ENCODE peak calls at places on chromosomes 4 and X, in seven cellular contexts. One of them, this sample, is unnamed. For H3K9me3, the result is how much of the 10 kb centered on the place peaks cover.

GRCh38 chr4:46506876-46507275 is 116.9 kb upstream of the GABRA2 start:
- DNase-seq in gastrocnemius medialis: no peak
- DNase-seq in sigmoid colon: no peak
- DNase-seq in H1: no peak
- DNase-seq in A549: no peak
- DNase-seq in testis: no peak
- DNase-seq in GM12878: no peak
- DNase-seq in this sample: no peak

GRCh38 chr4:110074570-110074969 is 123.8 kb downstream of the ELOVL6 start:
- DNase-seq in gastrocnemius medialis: no peak
- DNase-seq in sigmoid colon: no peak
- DNase-seq in H1: no peak
- DNase-seq in A549: no peak
- DNase-seq in testis: no peak
- DNase-seq in GM12878: no peak
- DNase-seq in this sample: no peak

GRCh38 chrX:40543661-40544328 is 37.0 kb upstream of the ATP6AP2 start:
- DNase-seq in gastrocnemius medialis: no peak
- DNase-seq in sigmoid colon: no peak
- DNase-seq in H1: no peak
- DNase-seq in A549: no peak
- DNase-seq in testis: peak
- DNase-seq in GM12878: peak
- DNase-seq in this sample: no peak

GRCh38 chr4:79272761-79273160 is 53.1 kb downstream of the NAA11 start:
- DNase-seq in gastrocnemius medialis: no peak
- DNase-seq in sigmoid colon: no peak
- DNase-seq in H1: no peak
- DNase-seq in A549: no peak
- DNase-seq in testis: no peak
- DNase-seq in GM12878: no peak
- DNase-seq in this sample: no peak

GRCh38 chrX:19889582-19890342 is 2.4 kb upstream of the SH3KBP1 start:
- DNase-seq in gastrocnemius medialis: no peak
- DNase-seq in sigmoid colon: no peak
- DNase-seq in H1: no peak
- DNase-seq in A549: peak
- DNase-seq in testis: peak
- DNase-seq in GM12878: peak
- DNase-seq in this sample: peak

GRCh38 chr4:145436114-145436513 is 45.5 kb upstream of the SMAD1 start:
- DNase-seq in gastrocnemius medialis: no peak
- DNase-seq in sigmoid colon: no peak
- DNase-seq in H1: no peak
- DNase-seq in A549: no peak
- DNase-seq in testis: no peak
- DNase-seq in GM12878: no peak
- DNase-seq in this sample: no peak

GRCh38 chrX:362351-362750 is 24.4 kb downstream of the PPP2R3B start:
- DNase-seq in gastrocnemius medialis: no peak
- DNase-seq in sigmoid colon: no peak
- DNase-seq in H1: no peak
- DNase-seq in A549: no peak
- DNase-seq in testis: no peak
- DNase-seq in GM12878: no peak
- DNase-seq in this sample: no peak

GRCh38 chr4:118762146-118762545 is 73.8 kb downstream of the SEC24D start:
- DNase-seq in gastrocnemius medialis: no peak
- DNase-seq in sigmoid colon: no peak
- DNase-seq in H1: no peak
- DNase-seq in A549: no peak
- DNase-seq in testis: no peak
- DNase-seq in GM12878: no peak
- DNase-seq in this sample: no peak

GRCh38 chr4:17781831-17782287 is 438 bp upstream of the FAM184B start:
- DNase-seq in gastrocnemius medialis: no peak
- DNase-seq in sigmoid colon: no peak
- DNase-seq in H1: no peak
- DNase-seq in A549: no peak
- DNase-seq in testis: no peak
- DNase-seq in GM12878: no peak
- DNase-seq in this sample: no peak

GRCh38 chr4:68346461-68346860 is 3.4 kb downstream of the YTHDC1 start:
- DNase-seq in gastrocnemius medialis: no peak
- DNase-seq in sigmoid colon: no peak
- DNase-seq in H1: no peak
- DNase-seq in A549: peak
- DNase-seq in testis: no peak
- DNase-seq in GM12878: no peak
- DNase-seq in this sample: no peak

GRCh38 chr4:122739174-122739573 is 6.7 kb downstream of the BBS12 start:
- DNase-seq in gastrocnemius medialis: no peak
- DNase-seq in sigmoid colon: no peak
- DNase-seq in H1: no peak
- DNase-seq in A549: no peak
- DNase-seq in testis: no peak
- DNase-seq in GM12878: no peak
- DNase-seq in this sample: no peak

GRCh38 chr4:82666970-82667665 is 105.3 kb upstream of the TMEM150C start:
- DNase-seq in gastrocnemius medialis: no peak
- DNase-seq in sigmoid colon: no peak
- DNase-seq in H1: no peak
- DNase-seq in A549: no peak
- DNase-seq in testis: no peak
- DNase-seq in GM12878: no peak
- DNase-seq in this sample: no peak

GRCh38 chr4:115453416-115453815 is 340.0 kb upstream of the NDST4 start:
- DNase-seq in gastrocnemius medialis: no peak
- DNase-seq in sigmoid colon: no peak
- DNase-seq in H1: no peak
- DNase-seq in A549: no peak
- DNase-seq in testis: no peak
- DNase-seq in GM12878: no peak
- DNase-seq in this sample: no peak

GRCh38 chr4:16852644-16853043 is 45.8 kb downstream of the LDB2 start:
- DNase-seq in gastrocnemius medialis: no peak
- DNase-seq in sigmoid colon: no peak
- DNase-seq in H1: no peak
- DNase-seq in A549: no peak
- DNase-seq in testis: no peak
- DNase-seq in GM12878: no peak
- DNase-seq in this sample: no peak

GRCh38 chr4:122687450-122688121 is 44.9 kb upstream of the BBS12 start:
- DNase-seq in gastrocnemius medialis: no peak
- DNase-seq in sigmoid colon: no peak
- DNase-seq in H1: no peak
- DNase-seq in A549: no peak
- DNase-seq in testis: no peak
- DNase-seq in GM12878: no peak
- DNase-seq in this sample: no peak

GRCh38 chr4:168621806-168622589 is 125.1 kb downstream of the PALLD start:
- DNase-seq in gastrocnemius medialis: no peak
- DNase-seq in sigmoid colon: no peak
- DNase-seq in H1: no peak
- DNase-seq in A549: no peak
- DNase-seq in testis: no peak
- DNase-seq in GM12878: no peak
- DNase-seq in this sample: no peak

GRCh38 chr4:112060212-112060611 is 85.0 kb upstream of the FAM241A start:
- DNase-seq in gastrocnemius medialis: no peak
- DNase-seq in sigmoid colon: no peak
- DNase-seq in H1: no peak
- DNase-seq in A549: peak
- DNase-seq in testis: no peak
- DNase-seq in GM12878: no peak
- DNase-seq in this sample: no peak

GRCh38 chr4:84977409-84977808 is 10.9 kb upstream of the WDFY3 start:
- DNase-seq in gastrocnemius medialis: no peak
- DNase-seq in sigmoid colon: no peak
- DNase-seq in H1: no peak
- DNase-seq in A549: no peak
- DNase-seq in testis: peak
- DNase-seq in GM12878: no peak
- DNase-seq in this sample: no peak

GRCh38 chr4:132587626-132588025 is 561.5 kb upstream of the PCDH10 start:
- DNase-seq in gastrocnemius medialis: no peak
- DNase-seq in sigmoid colon: no peak
- DNase-seq in H1: no peak
- DNase-seq in A549: no peak
- DNase-seq in testis: no peak
- DNase-seq in GM12878: no peak
- DNase-seq in this sample: no peak

GRCh38 chrX:17375631-17376380 is 806 bp downstream of the NHS start:
- DNase-seq in gastrocnemius medialis: no peak
- DNase-seq in sigmoid colon: peak
- DNase-seq in H1: peak
- DNase-seq in A549: peak
- DNase-seq in testis: peak
- DNase-seq in GM12878: no peak
- DNase-seq in this sample: peak

GRCh38 chrX:55107911-55108310 is 19.1 kb downstream of the PAGE2 start:
- DNase-seq in gastrocnemius medialis: no peak
- DNase-seq in sigmoid colon: no peak
- DNase-seq in H1: no peak
- DNase-seq in A549: no peak
- DNase-seq in testis: no peak
- DNase-seq in GM12878: no peak
- DNase-seq in this sample: no peak

GRCh38 chrX:53356186-53356585 is 66.3 kb downstream of the SMC1A start:
- DNase-seq in gastrocnemius medialis: no peak
- DNase-seq in sigmoid colon: no peak
- DNase-seq in H1: peak
- DNase-seq in A549: no peak
- DNase-seq in testis: peak
- DNase-seq in GM12878: no peak
- DNase-seq in this sample: peak

GRCh38 chrX:53357799-53358530 is 64.5 kb downstream of the SMC1A start:
- DNase-seq in gastrocnemius medialis: no peak
- DNase-seq in sigmoid colon: no peak
- DNase-seq in H1: no peak
- DNase-seq in A549: no peak
- DNase-seq in testis: no peak
- DNase-seq in GM12878: no peak
- DNase-seq in this sample: peak

DNA sequence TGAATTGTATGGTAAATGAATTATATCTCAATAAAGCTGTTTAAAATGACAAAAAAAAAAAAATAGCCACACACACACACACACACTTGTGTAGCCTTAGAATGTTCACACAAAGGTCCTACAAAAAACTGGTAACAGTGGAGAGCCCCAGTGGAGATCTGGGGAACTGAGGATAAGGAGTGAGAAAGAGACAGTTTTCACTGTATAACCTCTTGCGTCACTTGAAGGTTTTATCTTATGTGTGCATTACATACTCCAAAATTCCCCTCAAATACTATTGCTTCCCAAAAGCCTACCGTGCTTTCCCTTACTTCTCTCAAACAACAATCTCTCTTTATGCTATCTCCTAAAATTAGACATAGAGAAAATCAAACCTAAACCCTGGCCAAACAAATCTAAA is 67.8 kb downstream of the SMC1A start:
- DNase-seq in gastrocnemius medialis: no peak
- DNase-seq in sigmoid colon: no peak
- DNase-seq in H1: no peak
- DNase-seq in A549: peak
- DNase-seq in testis: no peak
- DNase-seq in GM12878: no peak
- DNase-seq in this sample: no peak
- TF ChIP-seq CTCF in gastrocnemius medialis: no peak
- TF ChIP-seq CTCF in sigmoid colon: no peak
- TF ChIP-seq CTCF in H1: no peak
- TF ChIP-seq CTCF in A549: no peak
- TF ChIP-seq CTCF in testis: no peak
- TF ChIP-seq CTCF in GM12878: no peak
- TF ChIP-seq CTCF in this sample: no peak

GRCh38 chr4:74541611-74542177 is 96.8 kb downstream of the AREG start:
- DNase-seq in gastrocnemius medialis: no peak
- DNase-seq in sigmoid colon: no peak
- DNase-seq in H1: no peak
- DNase-seq in A549: no peak
- DNase-seq in testis: peak
- DNase-seq in GM12878: no peak
- DNase-seq in this sample: peak
- TF ChIP-seq POLR2A in gastrocnemius medialis: no peak
- TF ChIP-seq POLR2A in sigmoid colon: no peak
- TF ChIP-seq POLR2A in H1: no peak
- TF ChIP-seq POLR2A in A549: no peak
- TF ChIP-seq POLR2A in testis: no peak
- TF ChIP-seq POLR2A in GM12878: no peak
- TF ChIP-seq POLR2A in this sample: no peak

DNA sequence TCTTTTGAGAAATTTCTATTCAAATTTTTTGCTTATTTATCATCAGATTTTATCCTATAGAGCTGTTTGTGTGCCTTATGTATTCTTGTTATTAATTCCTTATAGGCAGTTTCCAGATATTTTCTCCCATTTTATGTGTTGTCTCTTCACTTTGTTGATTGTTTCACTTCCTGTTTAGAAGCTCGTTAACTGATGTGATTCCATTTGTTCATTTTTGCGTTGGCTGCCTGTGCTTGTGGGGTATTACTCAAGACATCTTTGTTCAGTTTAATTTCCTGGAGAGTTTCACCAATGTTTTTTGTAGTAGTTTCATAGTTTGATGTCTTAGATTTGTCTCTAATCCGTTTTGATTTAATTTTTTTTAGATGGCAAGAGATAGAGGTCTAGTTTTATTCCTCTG is 14.6 kb downstream of the ZNF718 start:
- DNase-seq in gastrocnemius medialis: no peak
- DNase-seq in sigmoid colon: no peak
- DNase-seq in H1: no peak
- DNase-seq in A549: no peak
- DNase-seq in testis: no peak
- DNase-seq in GM12878: no peak
- DNase-seq in this sample: no peak
- H3K9me3 ChIP-seq in gastrocnemius medialis: under half
- H3K9me3 ChIP-seq in sigmoid colon: under half
- H3K9me3 ChIP-seq in H1: under half
- H3K9me3 ChIP-seq in A549: half or more
- H3K9me3 ChIP-seq in testis: under half
- H3K9me3 ChIP-seq in GM12878: half or more
- H3K9me3 ChIP-seq in this sample: under half

DNA sequence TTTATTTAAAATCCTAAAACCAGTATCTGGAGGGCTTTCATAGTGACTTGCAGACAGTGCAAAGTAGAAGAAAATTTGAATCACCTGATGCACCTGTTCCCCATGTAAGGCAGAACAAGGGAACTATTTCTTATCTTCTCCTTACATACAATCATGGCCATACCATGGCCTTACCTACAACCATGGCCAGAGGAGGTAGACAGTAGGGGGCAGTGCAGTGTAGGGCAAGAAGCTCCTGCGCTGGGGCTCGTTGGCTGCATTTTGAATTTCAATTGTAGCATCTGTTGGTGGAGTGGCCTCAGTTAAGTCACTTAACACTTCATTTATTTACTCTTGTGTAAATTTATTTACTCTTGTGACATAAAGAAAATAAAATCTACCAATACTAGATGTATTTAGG is 33.0 kb downstream of the GALNTL6 start:
- DNase-seq in gastrocnemius medialis: no peak
- DNase-seq in sigmoid colon: no peak
- DNase-seq in H1: peak
- DNase-seq in A549: no peak
- DNase-seq in testis: peak
- DNase-seq in GM12878: no peak
- DNase-seq in this sample: peak
- TF ChIP-seq CTCF in gastrocnemius medialis: no peak
- TF ChIP-seq CTCF in sigmoid colon: no peak
- TF ChIP-seq CTCF in H1: peak
- TF ChIP-seq CTCF in A549: peak
- TF ChIP-seq CTCF in testis: peak
- TF ChIP-seq CTCF in GM12878: peak
- TF ChIP-seq CTCF in this sample: peak